ENCODE peak calls at places on chromosomes 6 and 20, in five cellular contexts. One of them, this sample, is unnamed.

GRCh38 chr6:154981071-154981373 is 14.1 kb upstream of the TIAM2 start:
- DNase-seq in progenitor cell of endocrine pancreas: no peak
- DNase-seq in SK-N-SH: no peak
- DNase-seq in ascending aorta: no peak
- DNase-seq in lower lobe of right lung: no peak
- DNase-seq in this sample: no peak

GRCh38 chr20:51529027-51529749 is 13.3 kb downstream of the NFATC2 start:
- DNase-seq in progenitor cell of endocrine pancreas: no peak
- DNase-seq in lower lobe of right lung: no peak
- DNase-seq in SK-N-SH: no peak
- DNase-seq in ascending aorta: no peak
- DNase-seq in this sample: no peak

GRCh38 chr6:86193821-86194220 is 551.1 kb upstream of the SYNCRIP start:
- DNase-seq in ascending aorta: no peak
- DNase-seq in lower lobe of right lung: no peak
- DNase-seq in progenitor cell of endocrine pancreas: no peak
- DNase-seq in SK-N-SH: no peak
- DNase-seq in this sample: no peak

GRCh38 chr6:137389150-137389664 is 105.0 kb downstream of the OLIG3 start:
- DNase-seq in lower lobe of right lung: no peak
- DNase-seq in progenitor cell of endocrine pancreas: no peak
- DNase-seq in ascending aorta: no peak
- DNase-seq in SK-N-SH: no peak
- DNase-seq in this sample: no peak

GRCh38 chr6:169487579-169488205 is 214.1 kb downstream of the WDR27 start:
- DNase-seq in ascending aorta: no peak
- DNase-seq in lower lobe of right lung: no peak
- DNase-seq in progenitor cell of endocrine pancreas: no peak
- DNase-seq in SK-N-SH: no peak
- DNase-seq in this sample: no peak

GRCh38 chr20:62121776-62122658 is at the start of gene LSM14B:
- DNase-seq in SK-N-SH: peak
- DNase-seq in lower lobe of right lung: peak
- DNase-seq in progenitor cell of endocrine pancreas: peak
- DNase-seq in ascending aorta: peak
- DNase-seq in this sample: peak

GRCh38 chr6:46013639-46014038 is 2.0 kb downstream of the CLIC5 start:
- DNase-seq in progenitor cell of endocrine pancreas: no peak
- DNase-seq in SK-N-SH: no peak
- DNase-seq in ascending aorta: no peak
- DNase-seq in lower lobe of right lung: no peak
- DNase-seq in this sample: no peak

GRCh38 chr20:23603321-23603720 is 2.4 kb downstream of the CST9 start:
- DNase-seq in ascending aorta: no peak
- DNase-seq in lower lobe of right lung: no peak
- DNase-seq in SK-N-SH: no peak
- DNase-seq in progenitor cell of endocrine pancreas: no peak
- DNase-seq in this sample: no peak

GRCh38 chr20:49490689-49491088 is 8.2 kb upstream of the KCNB1 start:
- DNase-seq in SK-N-SH: no peak
- DNase-seq in lower lobe of right lung: no peak
- DNase-seq in progenitor cell of endocrine pancreas: no peak
- DNase-seq in ascending aorta: no peak
- DNase-seq in this sample: no peak

GRCh38 chr6:31580807-31581437 is 1.3 kb downstream of the LTB start:
- DNase-seq in lower lobe of right lung: peak
- DNase-seq in progenitor cell of endocrine pancreas: peak
- DNase-seq in SK-N-SH: peak
- DNase-seq in ascending aorta: peak
- DNase-seq in this sample: peak

GRCh38 chr6:168742146-168742782 is 301.3 kb downstream of the SMOC2 start:
- DNase-seq in progenitor cell of endocrine pancreas: no peak
- DNase-seq in SK-N-SH: no peak
- DNase-seq in ascending aorta: no peak
- DNase-seq in lower lobe of right lung: no peak
- DNase-seq in this sample: no peak

GRCh38 chr6:105174512-105174911 is 5.3 kb downstream of the POPDC3 start:
- DNase-seq in ascending aorta: no peak
- DNase-seq in SK-N-SH: no peak
- DNase-seq in lower lobe of right lung: no peak
- DNase-seq in progenitor cell of endocrine pancreas: no peak
- DNase-seq in this sample: no peak

GRCh38 chr20:17854307-17854903 is 114.2 kb downstream of the SNX5 start:
- DNase-seq in ascending aorta: no peak
- DNase-seq in progenitor cell of endocrine pancreas: no peak
- DNase-seq in lower lobe of right lung: no peak
- DNase-seq in SK-N-SH: peak
- DNase-seq in this sample: peak

GRCh38 chr6:151669208-151669560 is 138.3 kb upstream of the ESR1 start:
- DNase-seq in progenitor cell of endocrine pancreas: no peak
- DNase-seq in ascending aorta: no peak
- DNase-seq in SK-N-SH: no peak
- DNase-seq in lower lobe of right lung: no peak
- DNase-seq in this sample: no peak

GRCh38 chr6:148170286-148170685 is 172.4 kb upstream of the SASH1 start:
- DNase-seq in SK-N-SH: no peak
- DNase-seq in progenitor cell of endocrine pancreas: no peak
- DNase-seq in ascending aorta: no peak
- DNase-seq in lower lobe of right lung: no peak
- DNase-seq in this sample: no peak

GRCh38 chr6:135274561-135275293 is 93.6 kb downstream of the MYB start:
- DNase-seq in lower lobe of right lung: no peak
- DNase-seq in SK-N-SH: no peak
- DNase-seq in ascending aorta: no peak
- DNase-seq in progenitor cell of endocrine pancreas: no peak
- DNase-seq in this sample: no peak

GRCh38 chr6:169962604-169963469 is 211.4 kb downstream of the ERMARD start:
- DNase-seq in ascending aorta: peak
- DNase-seq in progenitor cell of endocrine pancreas: no peak
- DNase-seq in lower lobe of right lung: no peak
- DNase-seq in SK-N-SH: peak
- DNase-seq in this sample: no peak

GRCh38 chr6:27290065-27290849 is 21.8 kb downstream of the POM121L2 start:
- DNase-seq in lower lobe of right lung: no peak
- DNase-seq in progenitor cell of endocrine pancreas: no peak
- DNase-seq in ascending aorta: no peak
- DNase-seq in SK-N-SH: no peak
- DNase-seq in this sample: peak

GRCh38 chr6:7846971-7847818 is 63.4 kb downstream of the TXNDC5 start:
- DNase-seq in ascending aorta: no peak
- DNase-seq in progenitor cell of endocrine pancreas: no peak
- DNase-seq in lower lobe of right lung: no peak
- DNase-seq in SK-N-SH: no peak
- DNase-seq in this sample: no peak

GRCh38 chr6:27873101-27874030 is 38.8 kb downstream of the OR2B2 start:
- DNase-seq in lower lobe of right lung: peak
- DNase-seq in progenitor cell of endocrine pancreas: no peak
- DNase-seq in ascending aorta: peak
- DNase-seq in SK-N-SH: peak
- DNase-seq in this sample: peak

GRCh38 chr20:18543932-18544331 is 23.3 kb upstream of the SMIM26 start:
- DNase-seq in progenitor cell of endocrine pancreas: no peak
- DNase-seq in ascending aorta: no peak
- DNase-seq in lower lobe of right lung: no peak
- DNase-seq in SK-N-SH: no peak
- DNase-seq in this sample: no peak

GRCh38 chr20:63475209-63475608 is 2.8 kb upstream of the KCNQ2 start:
- DNase-seq in SK-N-SH: no peak
- DNase-seq in lower lobe of right lung: no peak
- DNase-seq in ascending aorta: no peak
- DNase-seq in progenitor cell of endocrine pancreas: peak
- DNase-seq in this sample: peak

GRCh38 chr6:127013865-127014264 is 104.6 kb upstream of the RSPO3 start:
- DNase-seq in progenitor cell of endocrine pancreas: no peak
- DNase-seq in lower lobe of right lung: no peak
- DNase-seq in SK-N-SH: no peak
- DNase-seq in ascending aorta: no peak
- DNase-seq in this sample: no peak

GRCh38 chr6:26577720-26578072 is 19.1 kb upstream of the ABT1 start:
- DNase-seq in progenitor cell of endocrine pancreas: no peak
- DNase-seq in lower lobe of right lung: no peak
- DNase-seq in ascending aorta: no peak
- DNase-seq in SK-N-SH: no peak
- DNase-seq in this sample: no peak

GRCh38 chr20:6058684-6059295 is 4.9 kb upstream of the LRRN4 start:
- DNase-seq in ascending aorta: no peak
- DNase-seq in lower lobe of right lung: peak
- DNase-seq in SK-N-SH: no peak
- DNase-seq in progenitor cell of endocrine pancreas: no peak
- DNase-seq in this sample: no peak

GRCh38 chr6:6688283-6688682 is 99.8 kb downstream of the LY86 start:
- DNase-seq in SK-N-SH: no peak
- DNase-seq in lower lobe of right lung: no peak
- DNase-seq in ascending aorta: no peak
- DNase-seq in progenitor cell of endocrine pancreas: no peak
- DNase-seq in this sample: no peak

GRCh38 chr20:9110916-9111432 is 42.1 kb downstream of the PLCB4 start:
- DNase-seq in progenitor cell of endocrine pancreas: no peak
- DNase-seq in SK-N-SH: no peak
- DNase-seq in lower lobe of right lung: no peak
- DNase-seq in ascending aorta: no peak
- DNase-seq in this sample: no peak

GRCh38 chr20:53774487-53775203 is 181.0 kb upstream of the ZNF217 start:
- DNase-seq in lower lobe of right lung: no peak
- DNase-seq in progenitor cell of endocrine pancreas: no peak
- DNase-seq in SK-N-SH: no peak
- DNase-seq in ascending aorta: no peak
- DNase-seq in this sample: no peak

GRCh38 chr6:84645000-84645399 is 119.4 kb downstream of the TBX18 start:
- DNase-seq in SK-N-SH: no peak
- DNase-seq in progenitor cell of endocrine pancreas: no peak
- DNase-seq in lower lobe of right lung: no peak
- DNase-seq in ascending aorta: no peak
- DNase-seq in this sample: no peak

GRCh38 chr20:47501483-47502270 is at the start of gene NCOA3:
- DNase-seq in progenitor cell of endocrine pancreas: peak
- DNase-seq in lower lobe of right lung: peak
- DNase-seq in ascending aorta: peak
- DNase-seq in SK-N-SH: peak
- DNase-seq in this sample: peak

GRCh38 chr6:110239516-110240265 is 59.5 kb downstream of the CDC40 start:
- DNase-seq in lower lobe of right lung: no peak
- DNase-seq in ascending aorta: no peak
- DNase-seq in progenitor cell of endocrine pancreas: no peak
- DNase-seq in SK-N-SH: no peak
- DNase-seq in this sample: no peak

GRCh38 chr6:90278129-90278528 is 18.5 kb downstream of the BACH2 start:
- DNase-seq in SK-N-SH: no peak
- DNase-seq in progenitor cell of endocrine pancreas: no peak
- DNase-seq in ascending aorta: no peak
- DNase-seq in lower lobe of right lung: no peak
- DNase-seq in this sample: no peak

DNA sequence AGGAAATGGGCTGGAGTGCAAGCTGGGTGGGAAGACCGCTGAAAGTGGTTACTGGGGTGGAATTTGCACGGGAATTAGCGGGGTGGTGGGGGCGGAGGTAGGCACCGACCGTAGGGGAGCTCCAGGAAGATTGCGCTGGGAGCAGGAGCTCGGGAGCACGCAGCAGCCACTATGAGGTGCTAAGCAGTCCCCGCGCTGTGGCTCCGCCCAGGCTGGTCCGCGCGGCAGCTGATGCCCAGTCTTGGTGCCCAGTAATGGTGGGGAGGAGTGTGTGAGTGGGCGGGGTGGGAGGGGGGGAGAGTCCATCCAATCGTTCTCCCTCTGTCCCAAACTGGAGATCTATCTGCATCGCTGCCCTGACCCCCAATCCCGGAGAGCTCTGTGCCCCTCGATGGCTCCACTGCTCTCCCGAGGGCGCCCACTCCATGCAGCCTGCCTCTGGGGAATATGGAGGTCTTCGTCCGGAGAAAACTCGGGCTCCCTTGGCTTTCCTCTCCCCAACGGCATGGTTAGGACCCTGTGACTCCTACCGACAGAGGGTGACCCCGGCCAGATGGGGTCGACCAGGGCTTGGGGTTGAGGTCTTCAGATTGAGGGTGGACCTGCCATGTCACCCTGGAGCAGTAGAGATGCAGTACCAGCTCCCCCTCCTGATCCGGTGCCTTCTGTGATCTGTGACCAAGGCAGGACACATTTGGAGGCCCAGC is 5.3 kb downstream of the TP53TG5 start:
- DNase-seq in SK-N-SH: no peak
- DNase-seq in lower lobe of right lung: peak
- DNase-seq in progenitor cell of endocrine pancreas: no peak
- DNase-seq in ascending aorta: peak
- DNase-seq in this sample: no peak
- TF ChIP-seq CTCF in SK-N-SH: no peak
- TF ChIP-seq CTCF in lower lobe of right lung: no peak
- TF ChIP-seq CTCF in progenitor cell of endocrine pancreas: no peak
- TF ChIP-seq CTCF in ascending aorta: no peak
- TF ChIP-seq CTCF in this sample: no peak

DNA sequence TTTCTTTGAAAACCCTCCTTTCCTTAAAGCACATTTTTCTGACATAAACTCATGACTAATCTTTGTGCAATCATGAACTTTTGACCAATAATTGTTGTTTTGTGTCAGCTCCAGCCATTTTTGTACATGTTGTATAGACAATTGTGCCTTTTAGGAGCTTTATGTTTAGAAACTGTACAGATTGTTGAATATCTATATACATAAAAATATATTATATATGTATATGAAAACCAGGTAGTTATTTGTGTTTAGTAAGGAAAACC is 125.7 kb upstream of the EDN1 start:
- DNase-seq in SK-N-SH: no peak
- DNase-seq in ascending aorta: no peak
- DNase-seq in lower lobe of right lung: no peak
- DNase-seq in progenitor cell of endocrine pancreas: no peak
- DNase-seq in this sample: no peak
- TF ChIP-seq CTCF in SK-N-SH: no peak
- TF ChIP-seq CTCF in ascending aorta: no peak
- TF ChIP-seq CTCF in lower lobe of right lung: no peak
- TF ChIP-seq CTCF in progenitor cell of endocrine pancreas: no peak
- TF ChIP-seq CTCF in this sample: no peak

GRCh38 chr6:43763133-43763797 is 6.7 kb upstream of the VEGFA start:
- DNase-seq in lower lobe of right lung: peak
- DNase-seq in ascending aorta: no peak
- DNase-seq in progenitor cell of endocrine pancreas: no peak
- DNase-seq in SK-N-SH: no peak
- DNase-seq in this sample: no peak
- TF ChIP-seq CTCF in lower lobe of right lung: no peak
- TF ChIP-seq CTCF in ascending aorta: no peak
- TF ChIP-seq CTCF in progenitor cell of endocrine pancreas: no peak
- TF ChIP-seq CTCF in SK-N-SH: no peak
- TF ChIP-seq CTCF in this sample: no peak

GRCh38 chr6:121143476-121143875 is 190.8 kb downstream of the TBC1D32 start:
- DNase-seq in progenitor cell of endocrine pancreas: no peak
- DNase-seq in ascending aorta: no peak
- DNase-seq in SK-N-SH: no peak
- DNase-seq in lower lobe of right lung: no peak
- DNase-seq in this sample: no peak

DNA sequence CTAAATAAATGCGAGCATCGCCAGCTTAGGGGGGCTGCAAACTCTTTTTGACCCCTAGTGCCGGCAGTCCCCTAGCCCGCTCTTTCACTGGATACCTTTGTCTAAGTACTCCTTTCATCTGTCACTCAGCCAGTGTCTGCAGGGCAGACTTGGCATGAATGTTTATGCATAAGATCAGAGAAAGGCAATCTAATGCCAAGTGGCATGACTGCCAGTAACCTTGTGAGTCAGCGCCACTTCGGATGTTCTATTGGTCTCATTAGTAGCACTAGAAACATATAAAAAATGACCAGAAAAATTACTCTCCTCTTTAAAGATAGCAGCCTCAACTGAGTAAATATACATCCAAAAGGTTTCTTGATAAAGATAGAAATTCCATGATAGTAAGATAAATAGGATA is 192.2 kb downstream of the TBC1D32 start:
- DNase-seq in SK-N-SH: no peak
- DNase-seq in ascending aorta: no peak
- DNase-seq in lower lobe of right lung: no peak
- DNase-seq in progenitor cell of endocrine pancreas: no peak
- DNase-seq in this sample: no peak
- TF ChIP-seq CTCF in SK-N-SH: no peak
- TF ChIP-seq CTCF in ascending aorta: no peak
- TF ChIP-seq CTCF in lower lobe of right lung: no peak
- TF ChIP-seq CTCF in progenitor cell of endocrine pancreas: no peak
- TF ChIP-seq CTCF in this sample: no peak

This sample was measured in nephron progenitor cell.